ENCODE peak calls at places on chromosomes 1 and 21, in seven cellular contexts. X, P, N, B, M, O and A are unnamed samples.

GRCh38 chr1:234926574-234927311 is 201.9 kb downstream of the TOMM20 start:
- DNase-seq in X (no peak), O (no peak), B (no peak), P (no peak), M (no peak), N (peak; percentile 57), A (no peak)

GRCh38 chr1:86972262-86972661 is 57.8 kb downstream of the HS2ST1 start:
- DNase-seq in O (no peak), X (no peak), N (no peak), P (no peak), B (no peak), M (no peak), A (no peak)

GRCh38 chr1:209325492-209325891 is 258.0 kb upstream of the CAMK1G start:
- DNase-seq in B (no peak), O (no peak), P (no peak), M (no peak), X (no peak), N (no peak), A (no peak)

GRCh38 chr1:206979379-206980043 is 9.3 kb upstream of the FCAMR start:
- DNase-seq in O (no peak), M (peak; percentile 40), B (no peak), X (no peak), P (peak; percentile 24), N (no peak), A (peak; percentile 62)

GRCh38 chr1:200908158-200908868 is 13.6 kb downstream of the INAVA start:
- DNase-seq in X (no peak), P (no peak), M (no peak), B (no peak), N (no peak), O (no peak), A (no peak)

GRCh38 chr1:55245781-55246180 is 30.6 kb upstream of the USP24 start:
- DNase-seq in O (no peak), M (no peak), X (no peak), N (no peak), P (peak; percentile 54), B (no peak), A (peak; percentile 12)

GRCh38 chr1:61079898-61080336 is 2.4 kb upstream of the NFIA start:
- DNase-seq in M (peak; percentile 91), X (peak; percentile 90), N (no peak), B (peak; percentile 52), O (peak; percentile 94), P (peak; percentile 89), A (peak; percentile 86)

GRCh38 chr1:35637401-35637809 is 3.9 kb downstream of the PSMB2 start:
- DNase-seq in X (no peak), B (no peak), M (peak; percentile 54), P (peak; percentile 82), O (no peak), N (no peak), A (peak; percentile 74)

GRCh38 chr21:27423906-27424595 is 457.2 kb upstream of the ADAMTS5 start:
- DNase-seq in P (peak; percentile 85), B (no peak), O (no peak), X (no peak), M (peak; percentile 39), N (no peak), A (peak; percentile 73)

GRCh38 chr1:53957231-53957818 is 11.2 kb downstream of the LRRC42 start:
- DNase-seq in M (no peak), N (no peak), X (no peak), O (no peak), B (no peak), P (peak; percentile 90), A (peak; percentile 63)

GRCh38 chr1:8077602-8078001 is 51.5 kb upstream of the ERRFI1 start:
- DNase-seq in X (no peak), O (no peak), N (no peak), M (no peak), B (no peak), P (no peak), A (no peak)

GRCh38 chr1:116328671-116329070 is 44.4 kb upstream of the ATP1A1 start:
- DNase-seq in P (no peak), N (no peak), M (no peak), O (no peak), B (no peak), X (no peak), A (no peak)

GRCh38 chr1:24536391-24536840 is 19.5 kb upstream of the NCMAP start:
- DNase-seq in X (no peak), B (no peak), P (peak; percentile 79), N (peak; percentile 93), M (no peak), O (no peak), A (peak; percentile 37)

GRCh38 chr1:161130266-161130665 is 2.2 kb downstream of the DEDD start:
- DNase-seq in B (no peak), M (no peak), P (no peak), X (no peak), O (no peak), N (no peak), A (no peak)
- H3K4me3 ChIP-seq in B (no peak overlapping the region), M (no peak overlapping the region), P (no peak overlapping the region), X (no peak overlapping the region), O (no peak overlapping the region), N (no peak overlapping the region), A (no peak overlapping the region)

DNA sequence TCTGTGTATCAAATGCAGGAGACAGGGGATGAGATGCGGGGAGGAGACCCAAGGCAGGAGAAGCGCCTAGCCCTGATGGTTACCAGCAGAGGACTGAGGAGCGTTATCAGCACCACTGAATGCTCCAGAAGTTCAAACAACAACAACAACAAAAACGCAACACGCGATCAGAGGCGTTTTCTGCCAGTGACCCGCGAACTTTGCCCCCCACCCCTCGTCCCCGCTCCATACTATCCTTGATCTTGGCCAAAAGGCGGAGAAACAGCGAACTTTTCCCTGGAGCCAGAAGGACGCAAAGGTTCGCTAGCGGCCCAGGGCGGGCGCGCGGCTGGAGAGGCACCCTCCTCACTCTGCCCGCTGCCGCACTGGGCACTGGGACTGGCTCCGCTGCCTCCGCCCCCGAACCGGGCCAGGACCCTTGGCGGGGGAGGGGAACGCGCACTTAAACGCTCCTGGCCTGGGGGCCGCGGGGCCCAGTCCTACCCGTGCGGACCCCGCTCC is 699 bp downstream of the ECHDC2 start:
- DNase-seq in X (peak; percentile 84), M (no peak), N (no peak), B (no peak), P (peak; percentile 27), O (peak; percentile 74), A (no peak)
- H3K4me3 ChIP-seq in X (peak overlapping the region; percentile 60), M (peak overlapping the region; percentile 58), N (peak overlapping the region; percentile 63), B (peak overlapping the region; percentile 91), P (peak overlapping the region; percentile 71), O (peak overlapping the region; percentile 65), A (peak overlapping the region; percentile 70)

GRCh38 chr1:156922986-156923564 is 2.6 kb downstream of the LRRC71 start:
- DNase-seq in P (no peak), N (no peak), X (no peak), O (peak; percentile 33), B (no peak), M (no peak), A (no peak)
- H3K4me3 ChIP-seq in P (no peak overlapping the region), N (no peak overlapping the region), X (no peak overlapping the region), O (no peak overlapping the region), B (peak overlapping the region; percentile 34), M (no peak overlapping the region), A (no peak overlapping the region)

GRCh38 chr1:183416850-183417690 is 1.1 kb downstream of the NMNAT2 start:
- DNase-seq in P (peak; percentile 57), B (no peak), N (no peak), X (peak; percentile 90), M (peak; percentile 54), O (peak; percentile 89), A (peak; percentile 65)
- H3K4me3 ChIP-seq in P (no peak overlapping the region), B (peak overlapping the region; percentile 64), N (peak overlapping the region; percentile 36), X (no peak overlapping the region), M (no peak overlapping the region), O (peak overlapping the region; percentile 54), A (no peak overlapping the region)

GRCh38 chr21:45407629-45408247 is 2.8 kb downstream of the COL18A1 start:
- DNase-seq in N (no peak), O (peak; percentile 50), X (peak; percentile 42), B (no peak), M (no peak), P (no peak), A (no peak)
- H3K4me3 ChIP-seq in N (no peak overlapping the region), O (no peak overlapping the region), X (no peak overlapping the region), B (peak overlapping the region; percentile 80), M (no peak overlapping the region), P (no peak overlapping the region), A (no peak overlapping the region)

GRCh38 chr1:26127235-26128163 is 15.9 kb downstream of the PDIK1L start:
- DNase-seq in B (no peak), X (no peak), P (no peak), O (no peak), N (no peak), M (no peak), A (no peak)
- H3K4me3 ChIP-seq in B (peak overlapping the region; percentile 3), X (no peak overlapping the region), P (no peak overlapping the region), O (no peak overlapping the region), N (peak overlapping the region; percentile 45), M (no peak overlapping the region), A (no peak overlapping the region)

DNA sequence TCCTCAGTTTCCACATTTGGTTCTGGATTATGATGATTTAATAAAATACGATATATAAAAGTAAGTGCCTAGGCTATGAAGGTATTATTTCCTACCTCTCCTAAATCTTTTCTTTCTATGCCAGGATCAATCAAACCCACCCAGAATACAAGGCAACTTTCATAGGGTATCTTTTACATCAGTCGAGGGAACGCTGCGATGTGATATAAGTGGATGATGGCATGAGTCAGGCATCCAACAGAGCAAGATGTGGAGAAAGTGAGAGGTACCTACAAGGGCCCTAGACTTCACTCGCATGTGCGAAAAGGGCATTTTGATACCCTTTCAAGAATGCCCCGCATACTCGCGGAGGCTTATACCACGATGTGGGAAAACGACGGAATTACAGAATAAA is 730 bp downstream of the TTLL7 start:
- DNase-seq in B (no peak), O (no peak), N (no peak), X (no peak), P (no peak), M (peak; percentile 16), A (peak; percentile 44)
- H3K4me3 ChIP-seq in B (peak overlapping the region; percentile 94), O (peak overlapping the region; percentile 79), N (peak overlapping the region; percentile 78), X (peak overlapping the region; percentile 95), P (peak overlapping the region; percentile 74), M (peak overlapping the region; percentile 75), A (peak overlapping the region; percentile 70)

GRCh38 chr1:179029293-179029692 is 3.6 kb downstream of the FAM20B start:
- DNase-seq in X (no peak), B (no peak), M (no peak), P (no peak), O (no peak), N (no peak), A (no peak)

GRCh38 chr1:179031855-179032513 is 6.3 kb downstream of the FAM20B start:
- DNase-seq in B (no peak), N (no peak), X (no peak), P (peak; percentile 45), M (peak; percentile 55), O (no peak), A (peak; percentile 49)

GRCh38 chr1:179030130-179030529 is 4.4 kb downstream of the FAM20B start:
- DNase-seq in P (no peak), O (no peak), B (no peak), X (no peak), N (no peak), M (no peak), A (no peak)

GRCh38 chr1:179030683-179031082 is 5.0 kb downstream of the FAM20B start:
- DNase-seq in X (no peak), P (no peak), B (no peak), N (no peak), M (no peak), O (no peak), A (no peak)

GRCh38 chr1:179031284-179031683 is 5.6 kb downstream of the FAM20B start:
- DNase-seq in B (no peak), O (no peak), P (no peak), X (no peak), M (no peak), N (no peak), A (no peak)
- H3K4me3 ChIP-seq in B (no peak overlapping the region), O (no peak overlapping the region), P (no peak overlapping the region), X (no peak overlapping the region), M (no peak overlapping the region), N (no peak overlapping the region), A (no peak overlapping the region)